ENCODE peak calls at places on chromosomes 16 and 17, in six cellular contexts. One of them, this sample, is unnamed.

GRCh38 chr17:28324776-28325175 is 5.8 kb downstream of the TMEM97 start:
- DNase-seq in heart right ventricle: no peak
- DNase-seq in PC-3: no peak
- DNase-seq in GM12865: no peak
- DNase-seq in transverse colon: no peak
- DNase-seq in BJ: no peak
- DNase-seq in this sample: no peak

GRCh38 chr16:50265260-50265659 is 1.1 kb upstream of the ADCY7 start:
- DNase-seq in transverse colon: peak
- DNase-seq in BJ: no peak
- DNase-seq in heart right ventricle: no peak
- DNase-seq in PC-3: peak
- DNase-seq in GM12865: peak
- DNase-seq in this sample: peak

GRCh38 chr17:66373944-66374817 is 71.8 kb downstream of the PRKCA start:
- DNase-seq in heart right ventricle: peak
- DNase-seq in BJ: no peak
- DNase-seq in GM12865: no peak
- DNase-seq in PC-3: no peak
- DNase-seq in transverse colon: peak
- DNase-seq in this sample: peak

GRCh38 chr16:50744911-50745310 is 3.0 kb downstream of the CYLD start:
- DNase-seq in BJ: no peak
- DNase-seq in heart right ventricle: no peak
- DNase-seq in transverse colon: no peak
- DNase-seq in PC-3: peak
- DNase-seq in GM12865: no peak
- DNase-seq in this sample: no peak

GRCh38 chr17:64532409-64532808 is 25.6 kb downstream of the CEP95 start:
- DNase-seq in transverse colon: no peak
- DNase-seq in GM12865: no peak
- DNase-seq in PC-3: no peak
- DNase-seq in heart right ventricle: no peak
- DNase-seq in BJ: no peak
- DNase-seq in this sample: no peak

GRCh38 chr16:5033256-5034166 is at the start of gene NAGPA:
- DNase-seq in heart right ventricle: peak
- DNase-seq in transverse colon: peak
- DNase-seq in PC-3: peak
- DNase-seq in GM12865: peak
- DNase-seq in BJ: peak
- DNase-seq in this sample: peak

GRCh38 chr17:40063034-40063765 is 435 bp downstream of the THRA start:
- DNase-seq in heart right ventricle: no peak
- DNase-seq in PC-3: no peak
- DNase-seq in transverse colon: peak
- DNase-seq in BJ: no peak
- DNase-seq in GM12865: peak
- DNase-seq in this sample: no peak

GRCh38 chr17:7589204-7589868 is 558 bp downstream of the SOX15 start:
- DNase-seq in BJ: no peak
- DNase-seq in PC-3: peak
- DNase-seq in heart right ventricle: peak
- DNase-seq in transverse colon: peak
- DNase-seq in GM12865: peak
- DNase-seq in this sample: no peak

GRCh38 chr16:79463839-79464238 is 136.7 kb downstream of the MAF start:
- DNase-seq in BJ: no peak
- DNase-seq in PC-3: no peak
- DNase-seq in GM12865: no peak
- DNase-seq in transverse colon: no peak
- DNase-seq in heart right ventricle: no peak
- DNase-seq in this sample: no peak

GRCh38 chr16:3058173-3059030 is 7.0 kb upstream of the IL32 start:
- DNase-seq in transverse colon: peak
- DNase-seq in GM12865: peak
- DNase-seq in heart right ventricle: peak
- DNase-seq in BJ: no peak
- DNase-seq in PC-3: peak
- DNase-seq in this sample: no peak

GRCh38 chr17:78892936-78893379 is 10.0 kb downstream of the CEP295NL start:
- DNase-seq in transverse colon: no peak
- DNase-seq in PC-3: no peak
- DNase-seq in GM12865: no peak
- DNase-seq in BJ: no peak
- DNase-seq in heart right ventricle: no peak
- DNase-seq in this sample: no peak

GRCh38 chr16:49468611-49469322 is 95.2 kb downstream of the C16orf78 start:
- DNase-seq in heart right ventricle: no peak
- DNase-seq in PC-3: no peak
- DNase-seq in transverse colon: no peak
- DNase-seq in BJ: no peak
- DNase-seq in GM12865: no peak
- DNase-seq in this sample: no peak

DNA sequence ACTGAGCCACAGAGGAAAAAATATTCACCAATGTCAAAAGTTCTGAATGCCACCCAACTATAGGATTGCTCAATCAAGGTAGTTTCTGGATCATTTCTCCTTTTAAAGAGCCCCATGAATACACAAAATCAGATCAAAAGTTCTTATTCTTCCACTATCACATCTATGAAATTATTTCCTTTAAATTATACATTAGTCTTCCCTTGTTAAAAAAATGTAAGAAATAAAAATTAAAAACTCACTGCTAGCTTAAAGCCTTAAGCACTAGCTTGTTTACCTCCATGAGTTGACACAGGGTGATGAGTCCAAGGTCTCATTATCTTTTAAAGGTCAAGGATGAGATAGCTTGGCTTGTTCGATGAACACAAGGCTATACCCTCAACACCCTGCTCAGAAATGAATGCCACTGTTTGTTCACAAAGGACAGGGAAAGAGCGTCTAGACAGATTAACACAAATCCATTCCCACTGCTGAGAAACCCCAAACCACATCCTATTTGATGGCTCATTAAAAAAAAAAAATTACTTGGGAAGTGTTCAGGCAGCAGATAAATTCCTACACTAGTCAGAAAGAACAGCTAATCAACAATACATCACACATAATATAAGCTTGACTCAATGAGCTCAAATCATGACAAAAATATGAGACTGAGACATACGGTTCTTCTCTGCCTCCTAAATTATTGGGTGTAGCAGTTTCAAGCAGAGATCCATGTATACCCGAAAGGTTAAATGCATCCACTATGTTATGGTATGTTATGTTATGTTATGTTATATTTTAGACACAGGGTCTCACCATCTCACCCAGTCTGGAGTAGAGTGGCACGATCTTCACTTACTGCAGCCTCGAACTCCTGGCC is 118.9 kb downstream of the PARN start:
- DNase-seq in PC-3: peak
- DNase-seq in heart right ventricle: no peak
- DNase-seq in BJ: peak
- DNase-seq in transverse colon: no peak
- DNase-seq in GM12865: no peak
- DNase-seq in this sample: no peak
- H3K4me3 ChIP-seq in PC-3: no peak
- H3K4me3 ChIP-seq in heart right ventricle: no peak
- H3K4me3 ChIP-seq in BJ: no peak
- H3K4me3 ChIP-seq in transverse colon: no peak
- H3K4me3 ChIP-seq in GM12865: no peak
- H3K4me3 ChIP-seq in this sample: no peak

GRCh38 chr17:48608921-48609505 is 1.8 kb downstream of the HOXB7 start:
- DNase-seq in transverse colon: no peak
- DNase-seq in GM12865: no peak
- DNase-seq in BJ: no peak
- DNase-seq in heart right ventricle: no peak
- DNase-seq in PC-3: no peak
- DNase-seq in this sample: no peak

GRCh38 chr17:48608494-48608834 is 2.4 kb downstream of the HOXB7 start:
- DNase-seq in PC-3: no peak
- DNase-seq in heart right ventricle: no peak
- DNase-seq in GM12865: no peak
- DNase-seq in BJ: no peak
- DNase-seq in transverse colon: no peak
- DNase-seq in this sample: no peak

GRCh38 chr17:48610282-48611211 is at the start of gene HOXB7:
- DNase-seq in PC-3: no peak
- DNase-seq in heart right ventricle: peak
- DNase-seq in transverse colon: peak
- DNase-seq in BJ: no peak
- DNase-seq in GM12865: peak
- DNase-seq in this sample: peak

GRCh38 chr17:48611213-48611612 is 396 bp upstream of the HOXB7 start:
- DNase-seq in BJ: no peak
- DNase-seq in heart right ventricle: no peak
- DNase-seq in GM12865: no peak
- DNase-seq in PC-3: no peak
- DNase-seq in transverse colon: no peak
- DNase-seq in this sample: no peak

DNA sequence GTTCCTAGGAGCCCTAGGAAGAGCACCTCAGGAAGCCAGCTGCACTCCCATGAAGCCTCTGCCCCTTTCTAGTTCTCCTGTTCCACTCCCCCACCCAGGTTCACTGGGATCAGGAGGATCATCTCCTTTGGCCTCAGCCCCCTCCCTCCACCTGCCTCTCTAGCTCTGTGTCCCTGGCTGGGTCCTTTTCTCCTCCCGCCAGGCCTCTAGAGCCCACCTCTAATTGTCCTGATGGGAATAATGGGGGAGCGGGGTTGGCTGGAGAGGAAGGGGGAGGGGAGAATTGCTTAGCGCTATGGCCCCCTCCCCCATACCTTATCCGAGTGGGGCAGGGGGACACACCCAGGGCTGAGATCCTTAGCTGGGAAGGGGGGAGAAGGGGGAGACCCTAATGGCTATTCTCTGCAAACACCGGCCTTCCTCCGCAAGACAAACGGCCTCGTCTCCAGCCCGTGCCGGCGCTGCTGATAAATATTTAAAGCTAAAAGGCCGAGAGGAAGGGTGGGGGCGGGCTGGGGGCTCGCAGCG is 999 bp downstream of the HOXB7 start:
- DNase-seq in PC-3: no peak
- DNase-seq in transverse colon: no peak
- DNase-seq in GM12865: no peak
- DNase-seq in heart right ventricle: no peak
- DNase-seq in BJ: no peak
- DNase-seq in this sample: no peak
- H3K4me3 ChIP-seq in PC-3: no peak
- H3K4me3 ChIP-seq in transverse colon: peak
- H3K4me3 ChIP-seq in GM12865: peak
- H3K4me3 ChIP-seq in heart right ventricle: peak
- H3K4me3 ChIP-seq in BJ: no peak
- H3K4me3 ChIP-seq in this sample: peak

GRCh38 chr17:15261063-15261817 is 3.9 kb downstream of the PMP22 start:
- DNase-seq in PC-3: peak
- DNase-seq in BJ: no peak
- DNase-seq in GM12865: no peak
- DNase-seq in transverse colon: peak
- DNase-seq in heart right ventricle: peak
- DNase-seq in this sample: no peak

GRCh38 chr17:15262291-15263205 is 2.6 kb downstream of the PMP22 start:
- DNase-seq in BJ: peak
- DNase-seq in GM12865: no peak
- DNase-seq in transverse colon: peak
- DNase-seq in PC-3: peak
- DNase-seq in heart right ventricle: peak
- DNase-seq in this sample: no peak

GRCh38 chr17:15260376-15261062 is 4.6 kb downstream of the PMP22 start:
- DNase-seq in heart right ventricle: peak
- DNase-seq in PC-3: peak
- DNase-seq in transverse colon: peak
- DNase-seq in BJ: peak
- DNase-seq in GM12865: peak
- DNase-seq in this sample: no peak

GRCh38 chr17:15263206-15263579 is 1.9 kb downstream of the PMP22 start:
- DNase-seq in BJ: peak
- DNase-seq in GM12865: no peak
- DNase-seq in transverse colon: peak
- DNase-seq in PC-3: peak
- DNase-seq in heart right ventricle: peak
- DNase-seq in this sample: no peak

GRCh38 chr17:15261818-15262290 is 3.3 kb downstream of the PMP22 start:
- DNase-seq in heart right ventricle: peak
- DNase-seq in BJ: no peak
- DNase-seq in transverse colon: peak
- DNase-seq in PC-3: peak
- DNase-seq in GM12865: no peak
- DNase-seq in this sample: no peak
- H3K4me3 ChIP-seq in heart right ventricle: peak
- H3K4me3 ChIP-seq in BJ: peak
- H3K4me3 ChIP-seq in transverse colon: peak
- H3K4me3 ChIP-seq in PC-3: peak
- H3K4me3 ChIP-seq in GM12865: no peak
- H3K4me3 ChIP-seq in this sample: no peak

GRCh38 chr17:69528035-69528434 is 113.5 kb downstream of the MAP2K6 start:
- DNase-seq in BJ: no peak
- DNase-seq in PC-3: no peak
- DNase-seq in transverse colon: no peak
- DNase-seq in heart right ventricle: no peak
- DNase-seq in GM12865: no peak
- DNase-seq in this sample: no peak

GRCh38 chr17:69525920-69526841 is 111.7 kb downstream of the MAP2K6 start:
- DNase-seq in PC-3: peak
- DNase-seq in GM12865: peak
- DNase-seq in heart right ventricle: peak
- DNase-seq in BJ: no peak
- DNase-seq in transverse colon: peak
- DNase-seq in this sample: peak

GRCh38 chr17:69524854-69525253 is 110.4 kb downstream of the MAP2K6 start:
- DNase-seq in transverse colon: no peak
- DNase-seq in heart right ventricle: no peak
- DNase-seq in GM12865: peak
- DNase-seq in PC-3: peak
- DNase-seq in BJ: no peak
- DNase-seq in this sample: no peak

GRCh38 chr17:69518951-69519350 is 104.5 kb downstream of the MAP2K6 start:
- DNase-seq in BJ: no peak
- DNase-seq in PC-3: no peak
- DNase-seq in transverse colon: no peak
- DNase-seq in heart right ventricle: no peak
- DNase-seq in GM12865: no peak
- DNase-seq in this sample: no peak

DNA sequence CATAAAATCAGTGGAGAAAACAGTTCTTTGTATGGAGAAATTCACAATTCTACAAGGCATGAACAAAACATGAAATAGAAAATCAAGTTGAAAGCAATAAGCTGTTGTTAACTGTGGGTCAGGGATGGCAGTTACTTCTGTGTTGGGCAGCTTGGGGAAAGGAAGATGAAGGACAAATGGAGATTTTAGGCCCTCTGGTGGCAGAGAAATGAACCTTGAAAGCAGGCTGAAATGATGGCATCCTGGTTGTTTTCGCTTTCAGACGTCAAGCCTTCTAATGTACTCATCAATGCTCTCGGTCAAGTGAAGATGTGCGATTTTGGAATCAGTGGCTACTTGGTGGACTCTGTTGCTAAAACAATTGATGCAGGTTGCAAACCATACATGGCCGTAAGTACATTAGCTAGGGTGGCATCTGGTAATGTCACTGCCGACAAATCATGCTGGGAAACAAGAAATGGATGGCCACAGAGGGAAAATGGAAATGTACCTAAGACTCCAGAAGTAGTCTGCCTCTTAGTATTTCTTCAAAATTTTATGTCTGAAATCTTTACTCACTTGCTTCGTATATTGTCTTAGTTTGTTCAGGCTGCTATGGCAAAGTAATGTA is 108.9 kb downstream of the MAP2K6 start:
- DNase-seq in GM12865: peak
- DNase-seq in transverse colon: no peak
- DNase-seq in BJ: no peak
- DNase-seq in heart right ventricle: peak
- DNase-seq in PC-3: peak
- DNase-seq in this sample: peak
- H3K4me3 ChIP-seq in GM12865: no peak
- H3K4me3 ChIP-seq in transverse colon: no peak
- H3K4me3 ChIP-seq in BJ: no peak
- H3K4me3 ChIP-seq in heart right ventricle: no peak
- H3K4me3 ChIP-seq in PC-3: peak
- H3K4me3 ChIP-seq in this sample: no peak

This sample was measured in Jurkat, Clone E6-1.